ENCODE peak calls at places on chromosome 19, in nine cellular contexts. One of them, this sample, is unnamed.

GRCh38 chr19:20661150-20661819 is at the start of gene ZNF626:
- DNase-seq in NCI-H1048: peak
- DNase-seq in M059J: peak
- DNase-seq in G401: peak
- DNase-seq in CD4-positive, alpha-beta T cell: peak
- DNase-seq in HEK293T: no peak
- DNase-seq in DMS79: peak
- DNase-seq in CD4-positive, alpha-beta memory T cell: peak
- DNase-seq in astrocyte of the hippocampus: peak
- DNase-seq in this sample: peak

GRCh38 chr19:56423276-56423984 is 19.3 kb downstream of the ZNF583 start:
- DNase-seq in G401: no peak
- DNase-seq in M059J: no peak
- DNase-seq in astrocyte of the hippocampus: no peak
- DNase-seq in CD4-positive, alpha-beta memory T cell: no peak
- DNase-seq in NCI-H1048: no peak
- DNase-seq in HEK293T: no peak
- DNase-seq in CD4-positive, alpha-beta T cell: no peak
- DNase-seq in DMS79: no peak
- DNase-seq in this sample: no peak

GRCh38 chr19:41957838-41958366 is 1.2 kb downstream of the RABAC1 start:
- DNase-seq in astrocyte of the hippocampus: peak
- DNase-seq in CD4-positive, alpha-beta T cell: no peak
- DNase-seq in NCI-H1048: no peak
- DNase-seq in M059J: peak
- DNase-seq in DMS79: peak
- DNase-seq in HEK293T: peak
- DNase-seq in CD4-positive, alpha-beta memory T cell: peak
- DNase-seq in G401: peak
- DNase-seq in this sample: no peak

GRCh38 chr19:21084343-21084742 is 2.3 kb downstream of the ZNF714 start:
- DNase-seq in DMS79: peak
- DNase-seq in CD4-positive, alpha-beta memory T cell: no peak
- DNase-seq in M059J: peak
- DNase-seq in astrocyte of the hippocampus: peak
- DNase-seq in CD4-positive, alpha-beta T cell: no peak
- DNase-seq in NCI-H1048: no peak
- DNase-seq in HEK293T: no peak
- DNase-seq in G401: no peak
- DNase-seq in this sample: no peak

GRCh38 chr19:38049105-38049649 is 142.2 kb downstream of the SIPA1L3 start:
- DNase-seq in M059J: no peak
- DNase-seq in G401: no peak
- DNase-seq in astrocyte of the hippocampus: no peak
- DNase-seq in CD4-positive, alpha-beta memory T cell: peak
- DNase-seq in DMS79: no peak
- DNase-seq in CD4-positive, alpha-beta T cell: peak
- DNase-seq in NCI-H1048: no peak
- DNase-seq in HEK293T: no peak
- DNase-seq in this sample: peak

GRCh38 chr19:33442706-33443105 is 69.2 kb downstream of the CEBPG start:
- DNase-seq in CD4-positive, alpha-beta T cell: no peak
- DNase-seq in DMS79: no peak
- DNase-seq in CD4-positive, alpha-beta memory T cell: no peak
- DNase-seq in NCI-H1048: no peak
- DNase-seq in astrocyte of the hippocampus: no peak
- DNase-seq in M059J: no peak
- DNase-seq in G401: no peak
- DNase-seq in HEK293T: no peak
- DNase-seq in this sample: no peak

GRCh38 chr19:50649433-50650391 is at the start of gene C19orf81:
- DNase-seq in astrocyte of the hippocampus: no peak
- DNase-seq in CD4-positive, alpha-beta memory T cell: no peak
- DNase-seq in HEK293T: peak
- DNase-seq in NCI-H1048: no peak
- DNase-seq in M059J: peak
- DNase-seq in DMS79: no peak
- DNase-seq in G401: peak
- DNase-seq in CD4-positive, alpha-beta T cell: no peak
- DNase-seq in this sample: no peak

GRCh38 chr19:54518844-54519243 is 16.2 kb downstream of the LAIR2 start:
- DNase-seq in NCI-H1048: no peak
- DNase-seq in G401: no peak
- DNase-seq in DMS79: no peak
- DNase-seq in CD4-positive, alpha-beta memory T cell: no peak
- DNase-seq in CD4-positive, alpha-beta T cell: no peak
- DNase-seq in astrocyte of the hippocampus: no peak
- DNase-seq in HEK293T: no peak
- DNase-seq in M059J: peak
- DNase-seq in this sample: no peak

GRCh38 chr19:16073481-16073880 is 2.8 kb upstream of the TPM4 start:
- DNase-seq in M059J: no peak
- DNase-seq in HEK293T: no peak
- DNase-seq in DMS79: no peak
- DNase-seq in astrocyte of the hippocampus: no peak
- DNase-seq in NCI-H1048: no peak
- DNase-seq in CD4-positive, alpha-beta T cell: no peak
- DNase-seq in CD4-positive, alpha-beta memory T cell: no peak
- DNase-seq in G401: no peak
- DNase-seq in this sample: no peak

GRCh38 chr19:11092181-11092538 is 2.9 kb downstream of the LDLR start:
- DNase-seq in CD4-positive, alpha-beta memory T cell: peak
- DNase-seq in M059J: peak
- DNase-seq in HEK293T: no peak
- DNase-seq in G401: peak
- DNase-seq in astrocyte of the hippocampus: peak
- DNase-seq in CD4-positive, alpha-beta T cell: no peak
- DNase-seq in DMS79: no peak
- DNase-seq in NCI-H1048: no peak
- DNase-seq in this sample: no peak

GRCh38 chr19:19628499-19629134 is 597 bp upstream of the LPAR2 start:
- DNase-seq in CD4-positive, alpha-beta memory T cell: peak
- DNase-seq in M059J: peak
- DNase-seq in DMS79: peak
- DNase-seq in astrocyte of the hippocampus: peak
- DNase-seq in CD4-positive, alpha-beta T cell: no peak
- DNase-seq in HEK293T: no peak
- DNase-seq in NCI-H1048: peak
- DNase-seq in G401: no peak
- DNase-seq in this sample: peak

GRCh38 chr19:11453468-11454341 is 18.3 kb downstream of the PRKCSH start:
- DNase-seq in astrocyte of the hippocampus: no peak
- DNase-seq in M059J: no peak
- DNase-seq in HEK293T: no peak
- DNase-seq in NCI-H1048: no peak
- DNase-seq in CD4-positive, alpha-beta memory T cell: no peak
- DNase-seq in DMS79: no peak
- DNase-seq in CD4-positive, alpha-beta T cell: no peak
- DNase-seq in G401: no peak
- DNase-seq in this sample: no peak

GRCh38 chr19:31139871-31140505 is 209.2 kb downstream of the TSHZ3 start:
- DNase-seq in HEK293T: no peak
- DNase-seq in astrocyte of the hippocampus: peak
- DNase-seq in G401: no peak
- DNase-seq in DMS79: no peak
- DNase-seq in NCI-H1048: no peak
- DNase-seq in CD4-positive, alpha-beta T cell: no peak
- DNase-seq in M059J: peak
- DNase-seq in CD4-positive, alpha-beta memory T cell: no peak
- DNase-seq in this sample: no peak

GRCh38 chr19:9149976-9150375 is 9.8 kb downstream of the ZNF317 start:
- DNase-seq in M059J: no peak
- DNase-seq in HEK293T: no peak
- DNase-seq in DMS79: no peak
- DNase-seq in CD4-positive, alpha-beta memory T cell: no peak
- DNase-seq in G401: no peak
- DNase-seq in astrocyte of the hippocampus: no peak
- DNase-seq in CD4-positive, alpha-beta T cell: no peak
- DNase-seq in NCI-H1048: no peak
- DNase-seq in this sample: no peak

GRCh38 chr19:33391631-33392249 is 18.2 kb downstream of the CEBPG start:
- DNase-seq in HEK293T: no peak
- DNase-seq in DMS79: no peak
- DNase-seq in NCI-H1048: no peak
- DNase-seq in astrocyte of the hippocampus: no peak
- DNase-seq in G401: no peak
- DNase-seq in CD4-positive, alpha-beta T cell: no peak
- DNase-seq in M059J: no peak
- DNase-seq in CD4-positive, alpha-beta memory T cell: no peak
- DNase-seq in this sample: no peak

GRCh38 chr19:53768401-53768800 is 55.7 kb downstream of the NLRP12 start:
- DNase-seq in G401: no peak
- DNase-seq in DMS79: no peak
- DNase-seq in M059J: no peak
- DNase-seq in astrocyte of the hippocampus: no peak
- DNase-seq in HEK293T: no peak
- DNase-seq in NCI-H1048: no peak
- DNase-seq in CD4-positive, alpha-beta memory T cell: no peak
- DNase-seq in CD4-positive, alpha-beta T cell: no peak
- DNase-seq in this sample: no peak

GRCh38 chr19:42348211-42348610 is 22.8 kb downstream of the MEGF8 start:
- DNase-seq in CD4-positive, alpha-beta T cell: no peak
- DNase-seq in HEK293T: no peak
- DNase-seq in DMS79: no peak
- DNase-seq in CD4-positive, alpha-beta memory T cell: no peak
- DNase-seq in M059J: no peak
- DNase-seq in G401: no peak
- DNase-seq in NCI-H1048: no peak
- DNase-seq in astrocyte of the hippocampus: no peak
- DNase-seq in this sample: no peak

GRCh38 chr19:33587150-33587549 is 34.6 kb upstream of the CHST8 start:
- DNase-seq in M059J: no peak
- DNase-seq in DMS79: no peak
- DNase-seq in G401: no peak
- DNase-seq in CD4-positive, alpha-beta T cell: no peak
- DNase-seq in astrocyte of the hippocampus: no peak
- DNase-seq in NCI-H1048: no peak
- DNase-seq in CD4-positive, alpha-beta memory T cell: no peak
- DNase-seq in HEK293T: no peak
- DNase-seq in this sample: no peak

This sample was measured in memory B cell.